ENCODE peak calls at places on chromosomes 16 and 17, in four cellular contexts. F, B, S and Y are unnamed samples.

GRCh38 chr17:72529386-72529785 is 408.6 kb downstream of the SOX9 start:
- DNase-seq in S (no peak), B (no peak), F (no peak), Y (no peak)

GRCh38 chr16:66515543-66516171 is 34.3 kb downstream of the TK2 start:
- DNase-seq in F (no peak), B (peak; percentile 37), S (no peak), Y (no peak)

GRCh38 chr17:17845046-17845775 is 8.4 kb upstream of the SREBF1 start:
- DNase-seq in F (peak; percentile 42), B (no peak), S (no peak), Y (no peak)

GRCh38 chr17:58338907-58339774 is 10.5 kb upstream of the TSPOAP1 start:
- DNase-seq in B (peak; percentile 86), S (peak; percentile 87), F (peak; percentile 79), Y (peak; percentile 38)

GRCh38 chr17:13462161-13462560 is 139.6 kb downstream of the HS3ST3A1 start:
- DNase-seq in S (no peak), F (no peak), B (no peak), Y (peak; percentile 5)

GRCh38 chr16:83609178-83609577 is 198.6 kb upstream of the HSBP1 start:
- DNase-seq in F (no peak), S (no peak), B (no peak), Y (no peak)

GRCh38 chr16:86609115-86609514 is 30.8 kb downstream of the FOXL1 start:
- DNase-seq in S (no peak), B (no peak), F (no peak), Y (no peak)

GRCh38 chr17:71494045-71494444 is 626.8 kb upstream of the SOX9 start:
- DNase-seq in B (no peak), S (no peak), F (no peak), Y (no peak)

DNA sequence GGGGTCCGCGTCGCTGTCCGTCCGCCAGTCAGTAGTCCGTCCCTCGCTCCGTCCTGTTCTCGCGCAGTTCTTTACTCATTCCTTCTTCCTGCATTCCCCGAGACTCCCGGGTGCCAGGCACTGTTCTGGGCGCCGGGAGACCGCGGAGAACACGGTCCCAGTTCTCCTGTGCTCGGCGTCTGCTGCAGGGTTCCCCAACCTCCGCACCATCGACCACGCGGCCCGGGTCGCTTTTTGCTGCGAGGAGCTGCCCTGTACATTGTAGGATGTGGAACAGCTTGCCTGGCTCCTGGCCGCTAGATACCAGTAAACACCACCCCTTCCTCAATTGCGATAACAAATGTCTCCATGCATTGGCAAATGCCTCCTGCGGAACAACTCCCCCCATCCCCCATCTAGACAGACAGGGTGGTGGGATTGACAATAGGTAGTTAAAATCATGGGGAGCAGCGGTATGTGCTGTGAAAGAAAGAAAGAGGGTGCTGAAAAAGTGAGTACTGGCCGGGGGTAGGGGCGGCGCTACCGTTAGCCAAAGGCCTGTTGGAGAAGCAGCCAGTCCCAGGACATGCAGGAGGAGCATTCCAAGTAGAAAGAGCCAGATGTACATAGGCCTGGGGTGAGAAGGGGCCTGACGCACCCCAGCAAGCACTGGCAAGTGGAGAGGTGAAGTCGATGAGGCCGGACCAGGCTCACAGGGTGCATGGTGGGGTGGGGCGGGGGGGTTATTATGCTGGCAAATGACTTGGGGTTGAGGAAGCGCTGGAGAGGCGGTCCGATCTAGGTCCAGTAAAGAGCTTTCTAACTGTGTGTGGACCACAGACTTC is 655 bp downstream of the TRAF7 start:
- DNase-seq in S (no peak), F (peak; percentile 58), B (peak; percentile 39), Y (peak; percentile 39)
- TF ChIP-seq REST in S (no peak), F (no peak), B (no peak), Y (no peak)

GRCh38 chr17:38815576-38816193 is 9.4 kb downstream of the CWC25 start:
- DNase-seq in F (no peak), B (no peak), S (no peak), Y (no peak)
- TF ChIP-seq MXI1 in F (no peak), B (no peak), S (no peak), Y (no peak)

DNA sequence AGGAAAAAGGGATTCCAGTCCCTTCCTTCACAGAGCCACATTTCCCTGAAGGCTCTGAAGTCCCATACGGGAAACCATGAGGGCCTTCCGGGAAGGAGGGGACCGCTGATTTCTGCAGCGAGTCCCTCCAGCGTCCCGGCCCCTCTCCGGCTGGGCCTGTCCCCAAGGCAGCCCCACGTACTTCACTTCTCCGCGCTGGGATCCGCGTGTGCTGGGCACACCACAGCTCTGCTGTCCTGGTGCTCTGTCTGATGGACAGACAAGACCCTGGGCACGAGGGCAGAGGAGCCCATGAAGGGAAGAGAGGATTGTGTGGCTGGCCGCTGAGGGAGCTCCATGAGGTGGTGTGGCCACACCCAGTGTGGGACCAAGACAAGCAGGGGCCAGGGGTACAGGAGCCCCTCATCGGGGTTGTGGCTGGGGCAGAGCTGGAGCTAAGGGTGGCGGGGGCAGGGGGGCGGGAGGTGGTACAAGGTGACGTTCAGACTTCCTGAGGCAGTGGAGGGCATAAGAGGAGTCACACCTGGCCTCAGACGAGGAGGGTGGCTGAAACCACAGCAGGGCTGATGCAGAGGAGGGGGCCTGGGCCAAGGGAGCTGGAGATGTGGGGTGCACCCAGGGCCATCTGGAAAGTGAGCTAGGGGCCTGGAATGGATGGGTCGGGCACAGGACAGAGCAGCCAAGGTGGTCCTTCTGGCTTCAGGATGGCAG is 57.2 kb downstream of the PRMT7 start:
- DNase-seq in S (no peak), F (no peak), B (no peak), Y (no peak)
- TF ChIP-seq REST in S (no peak), F (no peak), B (no peak), Y (no peak)

GRCh38 chr16:88699180-88699579 is 7.0 kb downstream of the RNF166 start:
- DNase-seq in F (no peak), S (no peak), B (no peak), Y (no peak)

GRCh38 chr16:88700322-88700635 is 5.9 kb downstream of the RNF166 start:
- DNase-seq in F (no peak), S (no peak), B (no peak), Y (no peak)

GRCh38 chr16:88702364-88703210 is 3.6 kb downstream of the RNF166 start:
- DNase-seq in B (no peak), S (no peak), F (no peak), Y (no peak)

GRCh38 chr16:88701541-88702363 is 4.5 kb downstream of the RNF166 start:
- DNase-seq in S (no peak), F (no peak), B (no peak), Y (no peak)

DNA sequence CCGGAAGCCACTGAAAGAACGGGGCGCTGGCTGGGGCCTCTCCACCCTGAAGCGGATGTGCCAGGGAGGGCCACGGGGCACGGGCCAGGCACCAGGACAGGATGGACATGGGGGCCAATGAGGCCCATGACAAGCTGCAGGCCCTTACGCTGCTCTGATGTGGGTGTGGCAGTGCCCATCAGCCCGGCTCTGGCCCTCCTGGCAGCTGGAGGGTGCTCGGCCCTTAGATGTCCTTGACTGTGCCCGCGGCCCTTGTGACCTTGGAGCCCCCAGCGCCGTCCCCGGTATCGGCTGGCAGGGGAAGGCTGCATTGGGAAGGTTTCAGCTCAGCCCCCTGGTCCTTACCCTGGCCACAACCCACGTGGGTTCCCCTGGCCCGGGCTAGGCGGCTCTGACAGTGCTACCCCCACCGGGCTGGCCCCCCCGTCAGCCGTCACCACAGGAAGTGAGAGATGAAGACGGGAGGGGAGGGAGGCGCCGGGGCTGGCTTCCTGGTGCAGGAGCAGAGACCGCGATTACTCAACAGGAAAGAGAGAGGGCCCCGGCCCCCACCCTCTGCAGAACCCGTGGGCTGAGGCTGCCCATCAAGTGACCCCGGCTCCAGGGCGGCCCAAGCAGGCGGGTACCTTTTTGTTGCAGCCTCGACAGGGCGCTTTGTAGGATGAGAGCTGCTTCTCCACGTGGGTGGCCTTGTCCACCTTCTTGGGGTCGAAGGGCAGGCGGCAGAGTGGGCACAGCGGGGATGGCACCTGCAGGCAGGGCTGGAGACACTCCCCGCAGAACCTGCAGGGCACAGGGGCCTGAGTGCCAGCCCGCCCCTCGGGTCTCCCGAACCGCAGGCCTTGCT is 5.3 kb downstream of the RNF166 start:
- DNase-seq in B (peak; percentile 86), F (no peak), S (peak; percentile 64), Y (peak; percentile 91)
- TF ChIP-seq MXI1 in B (no peak), F (no peak), S (peak; percentile 69), Y (peak; percentile 99)